ENCODE peak calls at places on chromosomes 13 and 19, in nine cellular contexts. X is foreskin keratinocyte, D is progenitor cell of endocrine pancreas, W is breast epithelium, M is stomach, J is tibial artery, U is epithelial cell of proximal tubule, P is prostate gland, L is astrocyte of the spinal cord. Q is an unnamed sample.

GRCh38 chr19:49921871-49922755 is 6.9 kb upstream of the ATF5 start:
- DNase-seq in X (no peak), D (no peak), W (no peak), M (no peak), J (no peak), U (no peak), P (no peak), L (peak), Q (no peak)

GRCh38 chr19:23440791-23441190 is 45.5 kb upstream of the ZNF91 start:
- DNase-seq in X (no peak), D (no peak), W (no peak), M (no peak), J (no peak), U (no peak), P (no peak), L (no peak), Q (no peak)

GRCh38 chr19:35928507-35928906 is 7.7 kb upstream of the LRFN3 start:
- DNase-seq in X (no peak), D (no peak), W (no peak), M (no peak), J (no peak), U (no peak), P (no peak), L (no peak), Q (no peak)

GRCh38 chr13:34577051-34577450 is 365.0 kb upstream of the NBEA start:
- DNase-seq in X (peak), D (no peak), W (no peak), M (no peak), J (no peak), U (no peak), P (no peak), L (peak), Q (no peak)

GRCh38 chr13:34164585-34164984 is 346.6 kb downstream of the RFC3 start:
- DNase-seq in X (peak), D (no peak), W (no peak), M (no peak), J (no peak), U (peak), P (no peak), L (no peak), Q (no peak)

GRCh38 chr13:43141685-43142084 is 118.3 kb downstream of the DNAJC15 start:
- DNase-seq in X (no peak), D (no peak), W (no peak), M (no peak), J (no peak), U (no peak), P (no peak), L (no peak), Q (no peak)

GRCh38 chr13:39452412-39452811 is 150.6 kb downstream of the LHFPL6 start:
- DNase-seq in X (no peak), D (no peak), W (no peak), M (no peak), J (no peak), U (no peak), P (no peak), L (peak), Q (no peak)

GRCh38 chr13:104318121-104318520 is 1251.9 kb upstream of the SLC10A2 start:
- DNase-seq in X (no peak), D (no peak), W (no peak), M (no peak), J (no peak), U (no peak), P (no peak), L (peak), Q (no peak)

GRCh38 chr19:19552811-19553210 is 14.7 kb downstream of the CILP2 start:
- DNase-seq in X (no peak), D (no peak), W (no peak), M (peak), J (no peak), U (no peak), P (no peak), L (no peak), Q (no peak)

DNA sequence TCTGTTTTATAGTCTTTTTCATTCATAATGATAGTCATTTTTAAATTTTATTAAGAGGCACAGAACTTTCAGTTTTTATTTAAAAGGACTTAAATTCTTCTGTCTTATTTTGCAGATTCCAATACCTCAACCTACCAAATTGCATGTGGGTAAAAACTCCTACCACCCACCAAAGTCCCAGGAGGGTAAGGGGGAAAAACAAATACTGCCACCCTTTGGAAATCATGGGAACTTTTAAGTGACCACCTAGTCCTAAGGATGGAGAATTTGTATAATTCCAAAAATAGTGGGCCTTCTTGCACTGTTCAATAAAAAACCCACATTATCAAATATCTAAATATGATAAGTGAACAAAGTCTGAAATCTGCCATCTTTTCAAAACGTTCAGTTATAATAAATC is 9.7 kb downstream of the SUPT20H start:
- DNase-seq in X (no peak), D (no peak), W (no peak), M (no peak), J (no peak), U (no peak), P (no peak), L (no peak), Q (no peak)
- TF ChIP-seq CTCF in X (peak), D (peak), W (no peak), M (no peak), J (no peak), U (peak), P (no peak), L (peak), Q (peak)

GRCh38 chr13:96822900-96823299 is 171.4 kb downstream of the OXGR1 start:
- DNase-seq in X (no peak), D (no peak), W (no peak), M (peak), J (peak), U (no peak), P (peak), L (no peak), Q (no peak)
- TF ChIP-seq CTCF in X (peak), D (peak), W (no peak), M (no peak), J (peak), U (peak), P (peak), L (peak), Q (peak)

DNA sequence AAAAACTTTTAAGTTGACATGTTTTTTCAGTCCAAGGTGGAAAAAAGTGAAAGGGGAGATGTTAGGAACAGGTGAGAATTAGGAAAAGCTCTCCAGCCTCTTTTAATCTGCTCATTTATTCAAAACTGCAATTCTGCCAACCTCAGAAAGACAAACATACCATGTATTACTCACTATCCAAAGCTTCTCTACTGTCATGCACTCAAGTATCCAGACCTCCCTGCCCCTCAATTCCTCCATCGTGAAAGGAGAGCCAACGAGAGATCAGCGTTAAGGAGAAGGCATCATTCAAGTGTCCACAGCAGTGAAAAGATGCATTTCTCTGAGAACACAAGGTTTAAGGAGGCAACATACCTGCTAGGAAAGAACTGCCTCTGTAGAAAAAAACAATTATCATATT is 24.5 kb downstream of the DIAPH3 start:
- DNase-seq in X (no peak), D (no peak), W (no peak), M (no peak), J (no peak), U (no peak), P (no peak), L (peak), Q (no peak)
- TF ChIP-seq CTCF in X (no peak), D (no peak), W (no peak), M (no peak), J (no peak), U (no peak), P (no peak), L (no peak), Q (no peak)

GRCh38 chr19:3881272-3882040 is 971 bp downstream of the ATCAY start:
- DNase-seq in X (no peak), D (no peak), W (no peak), M (no peak), J (no peak), U (no peak), P (no peak), L (no peak), Q (peak)

GRCh38 chr19:3880471-3881271 is at the start of gene ATCAY:
- DNase-seq in X (no peak), D (no peak), W (no peak), M (no peak), J (no peak), U (no peak), P (no peak), L (no peak), Q (peak)

GRCh38 chr19:3882041-3882384 is 1.5 kb downstream of the ATCAY start:
- DNase-seq in X (no peak), D (no peak), W (no peak), M (no peak), J (no peak), U (no peak), P (no peak), L (no peak), Q (no peak)

DNA sequence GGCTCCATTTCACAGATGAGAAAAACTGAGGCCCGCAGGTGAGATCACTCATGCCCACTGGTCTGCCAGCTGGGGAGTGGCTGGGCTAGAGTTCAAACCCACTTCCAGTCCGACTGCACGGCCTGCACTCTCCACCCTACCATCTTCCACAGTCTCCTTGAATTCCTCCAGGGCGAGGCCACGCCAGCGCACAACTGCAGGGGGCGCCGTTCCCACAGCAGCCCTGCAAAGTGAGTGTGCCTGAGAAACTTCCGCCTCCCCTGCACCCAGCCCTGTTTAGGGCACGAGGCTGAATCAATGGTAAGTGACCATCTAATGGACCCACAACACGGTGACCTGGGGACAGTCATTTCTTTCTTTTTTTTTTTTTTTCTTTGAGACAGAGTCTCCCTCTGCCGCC is 829 bp upstream of the ATCAY start:
- DNase-seq in X (no peak), D (no peak), W (no peak), M (no peak), J (no peak), U (no peak), P (no peak), L (no peak), Q (no peak)
- TF ChIP-seq CTCF in X (peak), D (peak), W (no peak), M (no peak), J (no peak), U (no peak), P (no peak), L (no peak), Q (no peak)

Q was measured in D721Med.